ENCODE peak calls at places on chromosomes 6 and 20, in nine cellular contexts. F is cardiac fibroblast, M is A549, I is left lung, O is H1, G is fibroblast of lung, U is ovary, D is psoas muscle, J is mammary epithelial cell. N is an unnamed sample.

GRCh38 chr6:42407379-42407778 is 44.3 kb downstream of the TRERF1 start:
- DNase-seq in F (peak), M (no peak), I (no peak), O (no peak), G (peak), U (no peak), D (no peak), J (no peak), N (peak)

GRCh38 chr6:90096818-90097217 is 199.8 kb downstream of the BACH2 start:
- DNase-seq in F (no peak), M (no peak), I (no peak), O (no peak), G (no peak), U (no peak), D (no peak), J (no peak), N (no peak)

GRCh38 chr6:150586850-150587359 is 12.8 kb upstream of the PLEKHG1 start:
- DNase-seq in F (no peak), M (no peak), I (no peak), O (no peak), G (peak), U (no peak), D (no peak), J (no peak), N (no peak)

GRCh38 chr6:32255212-32256153 is 31.6 kb upstream of the NOTCH4 start:
- DNase-seq in F (peak), M (peak), I (peak), O (peak), G (peak), U (peak), D (peak), J (peak), N (peak)

GRCh38 chr6:158654960-158655485 is 5.2 kb downstream of the SYTL3 start:
- DNase-seq in F (peak), M (no peak), I (no peak), O (no peak), G (peak), U (no peak), D (no peak), J (no peak), N (peak)

GRCh38 chr6:73233048-73233447 is 7.8 kb upstream of the KHDC1L start:
- DNase-seq in F (no peak), M (no peak), I (no peak), O (no peak), G (no peak), U (no peak), D (no peak), J (no peak), N (no peak)

GRCh38 chr20:25282034-25282781 is 34.3 kb downstream of the PYGB start:
- DNase-seq in F (no peak), M (no peak), I (peak), O (peak), G (no peak), U (peak), D (no peak), J (no peak), N (no peak)

GRCh38 chr6:157613011-157613522 is 210.0 kb upstream of the SNX9 start:
- DNase-seq in F (peak), M (peak), I (no peak), O (no peak), G (peak), U (no peak), D (no peak), J (peak), N (peak)

GRCh38 chr6:37435816-37436215 is 2.8 kb downstream of the CMTR1 start:
- DNase-seq in F (peak), M (no peak), I (no peak), O (no peak), G (no peak), U (no peak), D (no peak), J (no peak), N (no peak)

GRCh38 chr6:139882234-139882633 is 507.8 kb upstream of the CITED2 start:
- DNase-seq in F (peak), M (no peak), I (no peak), O (no peak), G (peak), U (no peak), D (no peak), J (no peak), N (no peak)

DNA sequence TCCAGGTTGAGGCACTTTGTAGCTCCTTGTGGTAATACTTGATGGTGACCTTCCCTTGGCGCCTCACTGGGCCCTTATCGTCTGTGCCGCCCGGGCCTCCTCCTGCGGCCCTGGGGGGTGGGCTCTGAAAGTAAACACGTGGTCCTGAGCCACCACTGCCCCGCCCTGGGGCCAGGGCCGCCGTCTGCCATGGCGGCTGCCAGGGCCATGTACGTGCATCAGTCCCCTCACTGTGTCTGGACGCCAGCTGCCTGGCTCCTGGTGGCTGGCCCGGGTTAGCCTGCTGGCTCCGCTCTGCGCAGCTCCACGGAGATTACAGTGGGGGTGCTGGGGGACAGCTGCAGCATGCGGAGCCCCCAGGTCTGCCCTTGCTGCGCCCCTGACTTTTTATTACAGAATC is 81.8 kb upstream of the CENPW start:
- DNase-seq in F (no peak), M (no peak), I (no peak), O (no peak), G (no peak), U (no peak), D (no peak), J (no peak), N (no peak)
- H3K4me3 ChIP-seq in F (no peak), M (no peak), I (no peak), O (no peak), G (no peak), U (no peak), D (no peak), J (no peak), N (no peak)

GRCh38 chr20:21357851-21358250 is 39.5 kb downstream of the NKX2-4 start:
- DNase-seq in F (peak), M (peak), I (no peak), O (no peak), G (no peak), U (no peak), D (no peak), J (no peak), N (no peak)

GRCh38 chr20:21355981-21356380 is 41.3 kb downstream of the NKX2-4 start:
- DNase-seq in F (no peak), M (no peak), I (no peak), O (no peak), G (no peak), U (no peak), D (no peak), J (no peak), N (no peak)

GRCh38 chr20:21352703-21353102 is 44.6 kb downstream of the NKX2-4 start:
- DNase-seq in F (peak), M (no peak), I (no peak), O (no peak), G (peak), U (no peak), D (no peak), J (no peak), N (peak)

GRCh38 chr20:21353236-21353635 is 44.1 kb downstream of the NKX2-4 start:
- DNase-seq in F (peak), M (no peak), I (no peak), O (no peak), G (peak), U (no peak), D (no peak), J (peak), N (peak)
- TF ChIP-seq CTCF in F (no peak), M (no peak), I (no peak), O (no peak), G (no peak), U (no peak), D (no peak), J (no peak), N (no peak)

DNA sequence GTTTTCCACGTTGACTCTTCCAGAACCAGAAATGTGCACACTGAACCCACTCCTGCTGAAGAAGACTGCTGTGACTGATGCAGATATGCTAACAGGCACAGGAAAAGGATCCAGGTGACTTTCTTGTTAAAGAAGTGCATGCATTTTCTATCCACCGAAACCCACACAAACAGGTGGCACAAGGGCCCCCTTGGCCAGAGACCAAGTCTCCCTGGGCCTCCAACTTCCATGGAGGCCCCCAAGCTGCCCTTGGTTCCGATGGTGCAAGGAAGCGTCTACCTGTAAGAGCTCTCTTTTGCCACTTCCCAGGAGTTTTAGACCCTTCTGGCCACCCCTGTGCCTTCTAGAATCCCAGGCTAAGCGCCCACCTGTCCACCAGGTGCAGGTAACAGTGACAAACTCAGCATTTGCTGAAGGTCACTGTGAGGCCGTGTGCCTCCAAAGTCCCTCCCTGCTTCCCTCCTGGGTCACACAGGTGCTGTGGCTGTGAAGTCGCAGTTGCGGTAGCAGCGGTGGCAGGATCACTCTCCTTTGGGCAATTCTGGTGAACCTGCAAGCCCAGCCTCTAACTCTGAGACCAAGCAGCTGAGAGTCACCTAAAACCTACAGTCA is 134.8 kb downstream of the PXDC1 start:
- DNase-seq in F (no peak), M (no peak), I (no peak), O (peak), G (no peak), U (no peak), D (no peak), J (no peak), N (no peak)
- H3K4me3 ChIP-seq in F (no peak), M (no peak), I (no peak), O (no peak), G (no peak), U (no peak), D (no peak), J (no peak), N (no peak)

DNA sequence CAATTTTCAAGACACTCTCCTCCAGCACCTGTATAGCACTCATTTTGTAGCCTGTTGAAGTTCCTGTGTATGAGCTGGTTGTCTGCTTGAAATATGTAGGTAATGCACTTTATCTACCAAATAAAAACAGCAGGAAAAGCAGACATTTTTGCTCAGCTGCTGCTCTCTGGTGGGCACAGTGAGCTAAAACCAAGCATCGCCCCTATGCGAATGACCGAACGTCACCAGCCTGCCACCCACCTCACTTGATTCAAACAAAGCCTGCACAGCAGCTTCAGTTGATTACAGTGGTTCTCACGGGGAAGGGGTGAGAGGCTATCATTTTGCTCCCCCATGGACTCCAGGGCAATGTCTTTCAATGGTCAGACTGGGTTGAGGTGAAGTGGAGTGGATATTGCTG is 185.7 kb downstream of the SASH1 start:
- DNase-seq in F (peak), M (no peak), I (no peak), O (no peak), G (peak), U (no peak), D (no peak), J (no peak), N (no peak)
- TF ChIP-seq CTCF in F (peak), M (no peak), I (no peak), O (peak), G (peak), U (no peak), D (no peak), J (no peak), N (peak)

GRCh38 chr6:83381949-83382348 is 48.9 kb downstream of the ME1 start:
- DNase-seq in F (no peak), M (no peak), I (no peak), O (no peak), G (no peak), U (no peak), D (no peak), J (no peak), N (no peak)
- H3K4me3 ChIP-seq in F (no peak), M (no peak), I (no peak), O (no peak), G (no peak), U (no peak), D (no peak), J (no peak), N (no peak)

DNA sequence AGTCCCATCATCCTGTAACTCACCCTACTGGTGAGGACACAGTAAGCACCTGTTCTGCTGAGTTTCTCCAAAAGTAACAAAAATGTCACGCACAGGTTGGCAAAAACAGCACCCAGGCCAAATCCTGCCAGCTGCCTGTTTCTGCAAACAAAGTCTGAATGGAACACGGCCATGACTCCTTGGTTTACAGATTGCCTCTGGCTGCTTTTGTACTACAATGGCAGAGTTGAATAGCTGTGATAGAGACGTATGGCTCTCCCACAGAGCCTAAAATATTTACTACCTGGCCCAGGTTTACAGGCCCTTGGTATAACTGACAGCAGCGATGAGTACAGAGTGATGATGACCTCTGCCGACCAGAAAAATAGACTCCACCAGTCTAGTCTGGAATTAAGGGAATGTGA is 52.6 kb downstream of the CNKSR3 start:
- DNase-seq in F (no peak), M (no peak), I (no peak), O (no peak), G (no peak), U (no peak), D (no peak), J (peak), N (no peak)
- TF ChIP-seq CTCF in F (no peak), M (no peak), I (no peak), O (no peak), G (no peak), U (no peak), D (no peak), J (no peak), N (no peak)

DNA sequence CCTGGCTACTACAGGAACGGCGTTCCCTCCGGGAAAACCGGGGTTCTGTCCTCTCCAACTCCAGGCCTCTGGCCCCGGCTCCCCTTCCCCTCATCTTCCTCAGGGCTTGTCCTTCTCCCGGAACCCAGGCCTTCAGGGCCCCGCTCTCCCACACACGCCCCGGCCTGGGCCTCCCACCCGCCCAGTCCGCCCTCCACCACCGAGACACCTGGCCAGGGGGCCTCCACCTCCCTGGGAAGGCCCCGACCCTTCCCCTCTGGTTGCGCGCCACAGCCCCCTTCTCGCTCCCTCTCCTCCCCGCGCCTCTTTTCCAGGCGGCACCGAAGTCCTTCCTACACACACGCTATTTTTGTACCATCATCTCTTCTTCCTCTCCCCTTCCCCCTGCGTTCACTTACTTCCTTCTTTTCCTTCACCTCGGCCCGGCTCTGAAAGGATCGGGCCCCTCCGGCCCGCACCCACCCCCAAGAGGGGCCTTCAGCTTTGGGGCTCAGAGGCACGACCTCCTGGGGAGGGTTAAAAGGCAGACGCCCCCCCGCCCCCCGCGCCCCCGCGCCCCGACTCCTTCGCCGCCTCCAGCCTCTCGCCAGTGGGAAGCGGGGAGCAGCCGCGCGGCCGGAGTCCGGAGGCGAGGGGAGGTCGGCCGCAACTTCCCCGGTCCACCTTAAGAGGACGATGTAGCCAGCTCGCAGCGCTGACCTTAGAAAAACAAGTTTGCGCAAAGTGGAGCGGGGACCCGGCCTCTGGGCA is 1.3 kb upstream of the SIRPA start:
- DNase-seq in F (peak), M (peak), I (peak), O (peak), G (no peak), U (peak), D (no peak), J (no peak), N (no peak)
- H3K4me3 ChIP-seq in F (peak), M (peak), I (peak), O (peak), G (peak), U (peak), D (peak), J (peak), N (peak)

GRCh38 chr6:120826253-120826652 is 508.0 kb downstream of the TBC1D32 start:
- DNase-seq in F (peak), M (peak), I (no peak), O (peak), G (peak), U (no peak), D (no peak), J (peak), N (no peak)
- TF ChIP-seq CTCF in F (peak), M (peak), I (peak), O (peak), G (no peak), U (no peak), D (no peak), J (peak), N (peak)

GRCh38 chr20:63539092-63539430 is 1.9 kb upstream of the PTK6 start:
- DNase-seq in F (no peak), M (no peak), I (no peak), O (no peak), G (no peak), U (no peak), D (no peak), J (no peak), N (no peak)

GRCh38 chr20:63537525-63538203 is 488 bp upstream of the PTK6 start:
- DNase-seq in F (peak), M (peak), I (peak), O (peak), G (peak), U (peak), D (peak), J (peak), N (peak)

GRCh38 chr20:63536997-63537524 is at the start of gene PTK6:
- DNase-seq in F (no peak), M (peak), I (peak), O (no peak), G (no peak), U (peak), D (peak), J (no peak), N (no peak)

GRCh38 chr20:63539441-63540370 is 2.5 kb upstream of the PTK6 start:
- DNase-seq in F (no peak), M (no peak), I (no peak), O (no peak), G (no peak), U (no peak), D (no peak), J (no peak), N (no peak)

GRCh38 chr20:63538204-63539091 is 1.3 kb upstream of the PTK6 start:
- DNase-seq in F (peak), M (no peak), I (peak), O (no peak), G (peak), U (no peak), D (no peak), J (no peak), N (peak)
- H3K4me3 ChIP-seq in F (peak), M (peak), I (peak), O (no peak), G (no peak), U (no peak), D (peak), J (no peak), N (peak)

DNA sequence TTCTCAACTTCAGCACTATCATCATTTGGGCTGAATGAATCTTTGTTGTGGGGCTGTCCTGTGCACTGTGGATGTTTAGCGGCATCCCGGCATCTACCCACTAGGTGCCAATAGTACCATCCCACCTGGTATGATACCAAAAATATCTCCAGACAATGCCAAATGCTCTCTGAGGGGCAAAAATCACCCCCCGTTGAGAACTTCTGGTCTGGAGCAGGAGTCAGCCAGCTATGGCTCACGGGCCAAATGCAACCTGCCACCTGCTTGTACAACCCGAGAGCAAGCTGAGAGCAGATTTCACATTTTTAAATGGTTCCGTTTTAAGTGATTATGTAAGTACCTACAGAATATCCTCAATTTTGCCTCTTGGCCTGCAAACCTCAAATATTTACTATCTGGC is 26.8 kb downstream of the KCNB1 start:
- DNase-seq in F (no peak), M (no peak), I (no peak), O (no peak), G (no peak), U (no peak), D (no peak), J (no peak), N (no peak)
- TF ChIP-seq CTCF in F (no peak), M (no peak), I (no peak), O (no peak), G (no peak), U (no peak), D (no peak), J (no peak), N (no peak)